ENCODE peak calls at places on chromosomes 7 and 10, in nine cellular contexts. S, V, C, L, M, Q, Z, P and I are unnamed samples.
A peak's percentile ranks its signal among the peaks of the same experiment; 100 is the strongest.

GRCh38 chr7:100126239-100126930 is 382 bp upstream of the MBLAC1 start:
- DNase-seq in S (no peak), V (no peak), C (peak; percentile 27), L (no peak), M (no peak), Q (no peak), Z (no peak), P (peak; percentile 64), I (no peak)

GRCh38 chr7:30697716-30698460 is 15.6 kb upstream of the CRHR2 start:
- DNase-seq in S (no peak), V (no peak), C (no peak), L (no peak), M (no peak), Q (no peak), Z (peak; percentile 32), P (no peak), I (no peak)

GRCh38 chr10:89217057-89217990 is 10.2 kb upstream of the CH25H start:
- DNase-seq in S (peak; percentile 38), V (peak; percentile 61), C (peak; percentile 12), L (no peak), M (peak; percentile 68), Q (no peak), Z (peak; percentile 38), P (peak; percentile 8), I (no peak)

GRCh38 chr10:46523881-46524470 is 32.5 kb downstream of the GPRIN2 start:
- DNase-seq in S (no peak), V (no peak), C (no peak), L (no peak), M (peak; percentile 97), Q (peak; percentile 98), Z (no peak), P (no peak), I (peak; percentile 79)

GRCh38 chr7:68748934-68749695 is 849.2 kb upstream of the AUTS2 start:
- DNase-seq in S (no peak), V (no peak), C (no peak), L (no peak), M (no peak), Q (no peak), Z (no peak), P (no peak), I (no peak)

GRCh38 chr7:130151591-130152269 is 53.5 kb downstream of the TMEM209 start:
- DNase-seq in S (no peak), V (no peak), C (no peak), L (no peak), M (no peak), Q (no peak), Z (no peak), P (no peak), I (no peak)

GRCh38 chr7:128105228-128106022 is 74.2 kb upstream of the LRRC4 start:
- DNase-seq in S (no peak), V (no peak), C (no peak), L (no peak), M (no peak), Q (no peak), Z (no peak), P (no peak), I (peak; percentile 49)

GRCh38 chr10:97574374-97575100 is 2.0 kb downstream of the ANKRD2 start:
- DNase-seq in S (no peak), V (no peak), C (peak; percentile 24), L (peak; percentile 69), M (peak; percentile 22), Q (peak; percentile 90), Z (peak; percentile 91), P (no peak), I (peak; percentile 77)

GRCh38 chr7:74503061-74503460 is 49.4 kb downstream of the GTF2IRD1 start:
- DNase-seq in S (no peak), V (no peak), C (no peak), L (no peak), M (no peak), Q (no peak), Z (no peak), P (no peak), I (no peak)

GRCh38 chr7:139488810-139489209 is 5.3 kb upstream of the KLRG2 start:
- DNase-seq in S (no peak), V (no peak), C (no peak), L (no peak), M (no peak), Q (no peak), Z (no peak), P (no peak), I (no peak)

GRCh38 chr7:13179011-13179574 is 491.7 kb downstream of the ARL4A start:
- DNase-seq in S (no peak), V (no peak), C (no peak), L (no peak), M (no peak), Q (no peak), Z (no peak), P (no peak), I (no peak)

GRCh38 chr10:1110674-1111119 is 54.5 kb downstream of the WDR37 start:
- DNase-seq in S (no peak), V (no peak), C (no peak), L (no peak), M (no peak), Q (no peak), Z (no peak), P (no peak), I (no peak)

GRCh38 chr7:28862876-28863275 is 95.3 kb downstream of the TRIL start:
- DNase-seq in S (no peak), V (no peak), C (no peak), L (no peak), M (peak; percentile 75), Q (no peak), Z (no peak), P (no peak), I (no peak)

GRCh38 chr7:7829667-7830066 is 111.3 kb upstream of the RPA3 start:
- DNase-seq in S (no peak), V (no peak), C (no peak), L (no peak), M (no peak), Q (no peak), Z (no peak), P (no peak), I (no peak)

GRCh38 chr7:155803418-155804376 is 8.6 kb downstream of the SHH start:
- DNase-seq in S (no peak), V (no peak), C (no peak), L (no peak), M (no peak), Q (no peak), Z (no peak), P (no peak), I (peak; percentile 82)

GRCh38 chr10:79274279-79275104 is 72.8 kb upstream of the PPIF start:
- DNase-seq in S (no peak), V (no peak), C (peak; percentile 68), L (no peak), M (no peak), Q (no peak), Z (no peak), P (peak; percentile 97), I (peak; percentile 92)

GRCh38 chr7:157516911-157517781 is 180.3 kb downstream of the DNAJB6 start:
- DNase-seq in S (no peak), V (no peak), C (no peak), L (no peak), M (no peak), Q (no peak), Z (no peak), P (no peak), I (peak; percentile 68)

GRCh38 chr7:144401490-144401889 is 2.0 kb downstream of the NOBOX start:
- DNase-seq in S (no peak), V (no peak), C (no peak), L (no peak), M (no peak), Q (no peak), Z (no peak), P (no peak), I (no peak)

GRCh38 chr7:128135275-128136214 is 104.3 kb upstream of the LRRC4 start:
- DNase-seq in S (peak; percentile 23), V (peak; percentile 32), C (peak; percentile 41), L (no peak), M (peak; percentile 21), Q (no peak), Z (no peak), P (peak; percentile 32), I (no peak)

GRCh38 chr10:127877116-127877515 is 15.6 kb downstream of the CLRN3 start:
- DNase-seq in S (no peak), V (no peak), C (no peak), L (no peak), M (no peak), Q (no peak), Z (no peak), P (no peak), I (no peak)

GRCh38 chr7:132347129-132347528 is 229.1 kb downstream of the PLXNA4 start:
- DNase-seq in S (no peak), V (no peak), C (no peak), L (no peak), M (no peak), Q (no peak), Z (no peak), P (no peak), I (no peak)

GRCh38 chr7:84985073-84985784 is 201.6 kb downstream of the SEMA3D start:
- DNase-seq in S (no peak), V (no peak), C (no peak), L (no peak), M (no peak), Q (no peak), Z (no peak), P (no peak), I (no peak)

GRCh38 chr10:57096044-57096443 is 735.0 kb upstream of the ZWINT start:
- DNase-seq in S (no peak), V (no peak), C (no peak), L (no peak), M (no peak), Q (no peak), Z (no peak), P (no peak), I (no peak)

GRCh38 chr10:49114718-49115014 is 656 bp downstream of the VSTM4 start:
- DNase-seq in S (no peak), V (no peak), C (no peak), L (no peak), M (no peak), Q (no peak), Z (no peak), P (no peak), I (no peak)

GRCh38 chr7:36651404-36651803 is 72.9 kb downstream of the AOAH start:
- DNase-seq in S (no peak), V (no peak), C (no peak), L (no peak), M (peak; percentile 31), Q (no peak), Z (no peak), P (no peak), I (no peak)